ENCODE peak calls at places on chromosomes 11 and 22, in seven cellular contexts. T is uterus, D is colonic mucosa, N is BE2C, P is hepatocyte, A is spleen, Z is mammary epithelial cell. G is an unnamed sample. For H3K27me3, the result is how much of the 10 kb centered on the place peaks cover.

GRCh38 chr11:93967258-93967657 is 53.9 kb upstream of the HEPHL1 start:
- DNase-seq in D (no peak), Z (no peak), T (no peak), A (no peak), P (no peak), N (no peak), G (no peak)

GRCh38 chr11:111846063-111846462 is 25.3 kb downstream of the ALG9 start:
- DNase-seq in N (no peak), Z (no peak), P (no peak), D (no peak), T (no peak), A (no peak), G (no peak)

GRCh38 chr22:41699264-41700104 is at the start of gene MEI1:
- DNase-seq in P (peak), A (peak), D (peak), T (peak), N (peak), Z (peak), G (peak)

GRCh38 chr11:60122414-60123036 is 34.1 kb downstream of the MS4A2 start:
- DNase-seq in P (no peak), N (no peak), Z (no peak), D (no peak), T (no peak), A (no peak), G (no peak)

GRCh38 chr11:47566166-47566546 is 757 bp downstream of the PTPMT1 start:
- DNase-seq in Z (no peak), D (no peak), A (peak), T (no peak), P (no peak), N (no peak), G (no peak)

GRCh38 chr11:45852018-45852711 is 4.9 kb downstream of the CRY2 start:
- DNase-seq in P (no peak), D (no peak), Z (no peak), N (no peak), A (no peak), T (no peak), G (no peak)

GRCh38 chr11:115580927-115581680 is 76.9 kb upstream of the CADM1 start:
- DNase-seq in Z (peak), P (peak), D (peak), N (peak), A (no peak), T (no peak), G (peak)

GRCh38 chr11:27183672-27184457 is 143.2 kb downstream of the BBOX1 start:
- DNase-seq in Z (peak), N (peak), D (peak), A (no peak), T (peak), P (peak), G (no peak)

GRCh38 chr11:125084761-125085231 is 21.7 kb downstream of the SLC37A2 start:
- DNase-seq in P (no peak), T (no peak), D (no peak), Z (no peak), A (peak), N (no peak), G (no peak)

GRCh38 chr22:29306175-29306829 is at the start of gene GAS2L1:
- DNase-seq in D (peak), T (peak), Z (peak), N (peak), P (peak), A (peak), G (peak)

GRCh38 chr22:46907578-46908215 is 145.2 kb downstream of the TBC1D22A start:
- DNase-seq in Z (no peak), T (no peak), N (no peak), A (no peak), P (no peak), D (no peak), G (no peak)

GRCh38 chr22:35367331-35367886 is 13.5 kb upstream of the HMOX1 start:
- DNase-seq in A (no peak), P (peak), T (no peak), D (peak), N (no peak), Z (no peak), G (no peak)

GRCh38 chr11:69044111-69045013 is 4.4 kb upstream of the TPCN2 start:
- DNase-seq in P (peak), D (peak), A (peak), Z (peak), N (peak), T (peak), G (peak)

GRCh38 chr11:111775024-111775710 is 9.0 kb upstream of the PPP2R1B start:
- DNase-seq in A (no peak), T (no peak), N (no peak), D (no peak), Z (no peak), P (no peak), G (peak)

GRCh38 chr11:108857382-108857781 is 192.5 kb downstream of the DDX10 start:
- DNase-seq in P (no peak), A (no peak), D (no peak), T (no peak), N (no peak), Z (no peak), G (peak)

GRCh38 chr11:128052912-128053641 is 534.3 kb downstream of the ETS1 start:
- DNase-seq in A (no peak), P (no peak), T (no peak), Z (peak), D (no peak), N (no peak), G (no peak)

GRCh38 chr11:117979481-117980211 is 6.5 kb upstream of the IL10RA start:
- DNase-seq in T (no peak), P (no peak), D (no peak), N (no peak), A (peak), Z (no peak), G (no peak)

GRCh38 chr11:55942785-55943392 is 6.7 kb upstream of the OR5I1 start:
- DNase-seq in A (no peak), P (peak), N (no peak), D (no peak), T (no peak), Z (peak), G (no peak)

GRCh38 chr11:134905513-134905912 is 493.5 kb upstream of the B3GAT1 start:
- DNase-seq in A (no peak), D (no peak), T (no peak), P (no peak), Z (no peak), N (no peak), G (peak)

GRCh38 chr11:11179239-11179638 is 173.8 kb downstream of the CSNK2A3 start:
- DNase-seq in D (no peak), P (peak), T (no peak), N (no peak), A (no peak), Z (peak), G (no peak)

GRCh38 chr22:28783786-28784671 is 11.5 kb downstream of the CCDC117 start:
- DNase-seq in T (no peak), Z (no peak), N (no peak), A (no peak), D (peak), P (peak), G (no peak)

GRCh38 chr22:46052331-46052771 is 75.4 kb upstream of the WNT7B start:
- DNase-seq in D (no peak), N (peak), P (no peak), T (peak), A (peak), Z (no peak), G (no peak)

GRCh38 chr22:23147632-23148387 is 2.5 kb downstream of the RAB36 start:
- DNase-seq in N (no peak), Z (peak), A (no peak), T (no peak), P (peak), D (no peak), G (no peak)

GRCh38 chr11:14687943-14688627 is 44.5 kb downstream of the PDE3B start:
- DNase-seq in N (no peak), D (no peak), A (no peak), Z (no peak), P (no peak), T (no peak), G (no peak)

GRCh38 chr11:114110123-114110522 is 50.6 kb downstream of the ZBTB16 start:
- DNase-seq in N (no peak), P (no peak), Z (no peak), T (no peak), D (no peak), A (no peak), G (no peak)

GRCh38 chr22:19289475-19290161 is 1.9 kb downstream of the CLTCL1 start:
- DNase-seq in P (peak), T (no peak), Z (peak), D (no peak), N (no peak), A (no peak), G (no peak)

GRCh38 chr11:110759972-110760381 is 47.7 kb upstream of the ARHGAP20 start:
- DNase-seq in N (no peak), Z (no peak), P (peak), D (peak), T (no peak), A (no peak), G (no peak)

DNA sequence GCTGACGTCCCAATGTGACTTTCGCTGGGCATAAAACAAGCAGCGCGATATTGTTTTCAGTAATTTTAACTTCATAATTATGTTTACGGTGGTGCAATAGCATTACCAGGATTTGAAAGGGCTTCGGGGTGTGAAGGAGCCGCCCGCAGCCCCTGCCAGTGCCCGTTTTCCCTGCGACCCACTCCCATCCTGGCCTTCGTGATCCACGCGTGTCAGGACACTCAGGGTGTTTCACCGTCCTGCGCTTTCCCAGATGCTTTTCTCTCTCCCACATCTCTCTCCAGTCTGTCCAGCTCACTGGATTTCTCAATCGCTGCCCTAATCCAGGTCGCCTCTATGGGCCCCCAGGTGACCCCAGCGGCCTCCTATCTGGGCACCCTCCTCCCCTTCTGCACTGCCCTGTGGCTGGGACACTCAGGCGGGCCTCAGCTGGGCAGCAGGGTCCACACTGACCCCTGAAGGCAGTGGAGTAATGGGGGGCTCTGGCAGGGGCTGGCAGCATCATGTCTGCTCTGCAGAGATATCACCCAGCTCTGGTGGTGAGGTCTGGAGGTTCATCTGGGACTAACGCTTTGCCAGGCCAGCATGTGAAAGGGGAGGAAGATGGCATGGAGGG is 623.0 kb downstream of the BRD1 start:
- DNase-seq in A (peak), Z (no peak), N (no peak), T (no peak), P (no peak), D (no peak), G (peak)
- H3K4me3 ChIP-seq in A (no peak), Z (no peak), N (no peak), T (no peak), P (no peak), D (no peak), G (no peak)

DNA sequence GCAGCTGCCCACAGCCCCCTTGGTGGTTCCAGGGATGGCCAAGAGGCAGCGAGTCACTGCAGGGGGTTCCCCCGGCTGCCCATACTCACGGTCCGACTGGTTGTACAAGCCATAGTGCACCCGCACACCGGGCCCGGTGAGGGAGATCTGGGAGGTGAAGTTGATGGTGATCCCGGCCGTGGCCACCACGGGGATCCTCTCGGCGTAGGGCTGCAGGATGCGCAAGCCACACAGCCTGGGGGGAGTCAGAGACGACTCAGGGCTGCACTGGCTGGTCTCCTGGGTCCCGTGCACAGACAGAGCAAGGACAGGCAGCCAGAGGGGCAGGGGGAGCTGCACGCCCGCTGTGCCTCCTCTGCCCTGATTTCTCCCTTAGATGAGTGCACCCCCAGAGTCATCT is 23.5 kb downstream of the KCTD17 start:
- DNase-seq in A (no peak), Z (no peak), N (no peak), D (no peak), T (no peak), P (no peak), G (no peak)
- H3K27me3 ChIP-seq in A (under half), Z (under half), N (under half), D (under half), T (under half), P (under half), G (under half)

GRCh38 chr11:72751293-72752087 is 718 bp downstream of the ARAP1 start:
- DNase-seq in D (no peak), N (no peak), T (no peak), A (peak), Z (no peak), P (no peak), G (no peak)
- H3K4me3 ChIP-seq in D (peak), N (peak), T (peak), A (peak), Z (peak), P (peak), G (peak)

DNA sequence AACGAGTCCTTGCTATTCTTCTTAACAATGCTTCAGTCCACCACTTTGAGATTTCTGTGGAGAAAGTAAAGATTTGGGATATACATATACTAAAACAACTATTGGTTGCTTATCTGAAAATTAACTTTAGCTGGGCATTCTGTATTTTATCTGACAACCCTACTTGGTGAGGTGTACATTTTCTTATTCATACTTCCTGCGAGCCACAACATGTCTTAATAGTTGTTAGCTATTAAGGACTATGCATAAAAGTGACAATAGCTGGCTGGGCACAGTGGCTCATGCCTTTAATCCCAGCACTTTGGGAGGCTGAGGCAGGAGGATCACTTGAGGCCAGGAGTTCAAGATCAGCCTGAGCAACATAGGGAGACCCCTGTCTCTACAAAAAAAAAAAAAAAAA is 28.0 kb upstream of the TMA7B start:
- DNase-seq in Z (no peak), P (no peak), A (no peak), N (no peak), T (no peak), D (no peak), G (no peak)
- H3K27me3 ChIP-seq in Z (under half), P (under half), A (under half), N (under half), T (under half), D (under half), G (under half)

DNA sequence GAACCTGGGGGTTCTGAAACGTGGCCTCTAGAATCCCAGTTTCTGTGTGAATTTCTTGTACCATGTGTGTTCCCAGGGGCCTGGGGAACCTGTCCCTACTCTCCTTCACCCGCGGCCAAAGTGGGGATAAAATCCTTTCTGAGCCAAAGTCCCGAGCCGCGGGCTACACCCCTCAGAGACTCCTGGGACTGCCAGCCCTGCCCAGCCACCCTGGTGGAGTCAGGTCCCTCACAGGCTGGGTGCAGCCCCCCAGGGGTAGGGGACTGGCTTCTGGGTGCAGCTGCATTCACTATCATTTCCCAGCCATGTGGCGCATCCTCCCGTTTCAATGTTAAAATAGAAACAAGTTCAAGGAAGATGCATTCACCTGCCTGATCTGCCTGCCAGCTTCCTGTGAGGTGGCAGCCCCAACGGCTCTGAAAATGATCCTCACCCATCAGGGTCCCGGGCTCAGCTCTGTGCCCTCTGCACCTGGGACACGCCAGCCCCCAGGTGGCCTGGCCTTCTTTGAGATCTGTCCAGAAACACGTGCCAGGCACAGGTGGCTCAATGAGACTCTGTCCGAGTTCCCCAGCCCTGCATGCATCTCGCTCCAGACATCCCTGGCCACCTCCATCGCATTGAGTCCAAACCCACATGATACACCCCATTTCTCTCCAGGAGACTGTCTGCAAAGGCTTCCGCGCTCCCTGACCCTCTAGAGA is 338.8 kb downstream of the CTTN start:
- DNase-seq in N (no peak), Z (no peak), P (no peak), D (no peak), A (no peak), T (no peak), G (no peak)
- H3K4me3 ChIP-seq in N (no peak), Z (no peak), P (no peak), D (no peak), A (no peak), T (no peak), G (no peak)

GRCh38 chr11:70072471-70073187 is 5.5 kb upstream of the ANO1 start:
- DNase-seq in T (no peak), D (no peak), P (no peak), Z (no peak), N (no peak), A (peak), G (no peak)
- H3K27me3 ChIP-seq in T (under half), D (under half), P (half or more), Z (under half), N (under half), A (under half), G (under half)

G was measured in heart left ventricle.